ENCODE peak calls at places on chromosome 5, in eight cellular contexts. L is AG04450; N is activated T-cell treated with anti-CD3 and anti-CD28 coated beads for 1 hour; U is activated CD4-positive, alpha-beta T cell treated with anti-CD3 and anti-CD28 coated beads for 24 hours; B is amniotic stem cell; R is psoas muscle; A is stimulated activated CD8-positive, alpha-beta memory T cell treated with anti-CD3 and anti-CD28 coated beads, Interleukin-4, amount 100 ng/mL, for 4 hours; P is ELR. K is an unnamed sample.

GRCh38 chr5:54148858-54149257 is 161.5 kb downstream of the ARL15 start:
- DNase-seq in B (no peak), A (no peak), N (no peak), U (no peak), L (no peak), R (no peak), P (no peak), K (no peak)

GRCh38 chr5:75055727-75056144 is 3.4 kb upstream of the GCNT4 start:
- DNase-seq in A (no peak), P (peak), N (no peak), B (no peak), L (no peak), U (no peak), R (no peak), K (no peak)

GRCh38 chr5:493251-493701 is 31.0 kb downstream of the SLC9A3 start:
- DNase-seq in B (no peak), P (no peak), R (no peak), U (no peak), N (no peak), L (no peak), A (no peak), K (no peak)

GRCh38 chr5:149576021-149576420 is 5.3 kb upstream of the ARHGEF37 start:
- DNase-seq in B (no peak), U (no peak), N (no peak), L (no peak), R (no peak), A (no peak), P (no peak), K (no peak)

GRCh38 chr5:8399471-8399870 is 530.5 kb downstream of the MTRR start:
- DNase-seq in L (no peak), N (no peak), U (no peak), B (no peak), P (no peak), R (no peak), A (no peak), K (no peak)

GRCh38 chr5:147558826-147559225 is 49.0 kb upstream of the DPYSL3 start:
- DNase-seq in A (no peak), N (no peak), B (no peak), P (peak), U (no peak), L (peak), R (no peak), K (no peak)

GRCh38 chr5:115431116-115431515 is 113.5 kb downstream of the FEM1C start:
- DNase-seq in B (no peak), R (no peak), L (no peak), N (no peak), U (no peak), A (no peak), P (no peak), K (no peak)

GRCh38 chr5:60722416-60722815 is 22.4 kb upstream of the DEPDC1B start:
- DNase-seq in B (no peak), P (no peak), R (no peak), U (no peak), A (no peak), N (no peak), L (no peak), K (no peak)

GRCh38 chr5:177454397-177455035 is 7.9 kb downstream of the PRR7 start:
- DNase-seq in B (peak), A (peak), P (peak), L (no peak), N (peak), U (peak), R (peak), K (peak)

GRCh38 chr5:179271821-179272325 is 73.4 kb downstream of the ADAMTS2 start:
- DNase-seq in A (no peak), P (no peak), R (peak), L (no peak), N (no peak), B (no peak), U (no peak), K (no peak)

GRCh38 chr5:124660229-124661093 is 86.0 kb downstream of the ZNF608 start:
- DNase-seq in B (peak), A (no peak), U (no peak), P (peak), L (no peak), R (no peak), N (no peak), K (peak)

GRCh38 chr5:174825587-174825986 is 101.2 kb downstream of the MSX2 start:
- DNase-seq in A (no peak), P (no peak), U (no peak), R (no peak), B (no peak), L (no peak), N (no peak), K (no peak)

GRCh38 chr5:127876384-127876783 is 173.2 kb downstream of the CCDC192 start:
- DNase-seq in R (no peak), L (no peak), U (no peak), P (no peak), N (no peak), A (no peak), B (no peak), K (no peak)

GRCh38 chr5:32071351-32071944 is 102.7 kb downstream of the GOLPH3 start:
- DNase-seq in P (peak), L (no peak), U (no peak), B (no peak), R (no peak), N (no peak), A (no peak), K (no peak)

GRCh38 chr5:1004598-1005361 is 3.8 kb upstream of the NKD2 start:
- DNase-seq in P (no peak), R (peak), U (no peak), B (no peak), N (peak), L (no peak), A (no peak), K (peak)

GRCh38 chr5:37619353-37619752 is 220.5 kb downstream of the GDNF start:
- DNase-seq in B (no peak), R (no peak), A (no peak), L (peak), P (peak), U (no peak), N (no peak), K (no peak)

GRCh38 chr5:151023651-151024050 is 3.3 kb downstream of the GPX3 start:
- DNase-seq in U (no peak), B (no peak), A (no peak), R (peak), L (no peak), P (peak), N (no peak), K (no peak)

GRCh38 chr5:20266068-20266467 is 278.1 kb upstream of the CDH18 start:
- DNase-seq in U (no peak), R (no peak), P (no peak), B (no peak), L (no peak), N (no peak), A (no peak), K (no peak)

GRCh38 chr5:9108156-9108555 is 437.7 kb downstream of the SEMA5A start:
- DNase-seq in B (no peak), L (no peak), A (no peak), N (no peak), U (no peak), P (no peak), R (no peak), K (no peak)

GRCh38 chr5:34007116-34007674 is 655 bp downstream of the AMACR start:
- DNase-seq in N (no peak), P (peak), B (no peak), A (no peak), L (no peak), R (no peak), U (no peak), K (peak)

GRCh38 chr5:50302815-50303490 is 138.1 kb downstream of the EMB start:
- DNase-seq in N (no peak), A (no peak), U (no peak), L (no peak), P (peak), B (no peak), R (no peak), K (no peak)

GRCh38 chr5:7146886-7147285 is 249.1 kb upstream of the ADCY2 start:
- DNase-seq in B (no peak), N (no peak), U (no peak), R (no peak), P (no peak), A (no peak), L (no peak), K (no peak)

GRCh38 chr5:62256161-62257017 is 49.6 kb upstream of the KIF2A start:
- DNase-seq in P (peak), N (peak), A (no peak), L (no peak), R (no peak), B (no peak), U (no peak), K (peak)

GRCh38 chr5:67214713-67215591 is 18.4 kb upstream of the CD180 start:
- DNase-seq in P (no peak), L (no peak), B (no peak), A (no peak), R (no peak), N (no peak), U (no peak), K (peak)

GRCh38 chr5:111278824-111279504 is 54.8 kb downstream of the CAMK4 start:
- DNase-seq in A (peak), B (no peak), P (peak), U (peak), R (peak), N (peak), L (no peak), K (peak)

GRCh38 chr5:85479849-85480248 is 1095.2 kb upstream of the EDIL3 start:
- DNase-seq in B (no peak), A (no peak), P (no peak), R (no peak), N (no peak), U (no peak), L (no peak), K (no peak)

GRCh38 chr5:132060501-132061161 is at the start of gene IL3:
- DNase-seq in U (no peak), R (no peak), P (no peak), N (no peak), L (no peak), B (no peak), A (no peak), K (peak)

GRCh38 chr5:153237671-153238332 is 252.7 kb upstream of the GRIA1 start:
- DNase-seq in L (no peak), P (peak), U (no peak), R (no peak), N (no peak), A (no peak), B (no peak), K (no peak)

GRCh38 chr5:154309361-154309725 is 118.8 kb downstream of the GALNT10 start:
- DNase-seq in A (no peak), U (no peak), N (no peak), B (peak), P (peak), R (no peak), L (no peak), K (no peak)

GRCh38 chr5:167671176-167671575 is 620.3 kb upstream of the WWC1 start:
- DNase-seq in R (no peak), A (no peak), U (no peak), N (no peak), L (no peak), P (peak), B (no peak), K (no peak)

GRCh38 chr5:24110019-24110615 is 534.7 kb downstream of the CDH10 start:
- DNase-seq in A (no peak), L (no peak), P (peak), N (no peak), U (no peak), R (no peak), B (no peak), K (no peak)

GRCh38 chr5:29811914-29812679 is 1381.4 kb upstream of the CDH6 start:
- DNase-seq in B (no peak), U (no peak), A (no peak), R (no peak), N (no peak), L (no peak), P (no peak), K (no peak)

GRCh38 chr5:170986598-170986997 is 124.8 kb downstream of the RANBP17 start:
- DNase-seq in A (no peak), N (no peak), L (no peak), U (no peak), B (no peak), R (no peak), P (peak), K (no peak)